ENCODE peak calls at places on chromosomes 12 and 14, in four cellular contexts. L is K562, V is HepG2, H is GM12878. E is an unnamed sample.

GRCh38 chr14:98101323-98101722 is 1170.7 kb downstream of the BCL11B start:
- DNase-seq in L (no peak), V (no peak), H (no peak), E (no peak)

GRCh38 chr12:98253207-98253606 is 262.2 kb upstream of the TMPO start:
- DNase-seq in H (no peak), L (no peak), V (no peak), E (no peak)

GRCh38 chr12:123005081-123005626 is 24.7 kb downstream of the ARL6IP4 start:
- DNase-seq in H (no peak), V (no peak), L (no peak), E (no peak)

GRCh38 chr14:33964599-33965317 is 13.9 kb upstream of the EGLN3 start:
- DNase-seq in V (no peak), H (no peak), L (peak; percentile 35), E (no peak)

GRCh38 chr12:124259168-124260066 is 35.5 kb upstream of the RFLNA start:
- DNase-seq in V (no peak), H (no peak), L (peak; percentile 63), E (no peak)

GRCh38 chr12:41919526-41920305 is 225.0 kb downstream of the GXYLT1 start:
- DNase-seq in V (no peak), H (no peak), L (no peak), E (no peak)

GRCh38 chr14:35155962-35156361 is 33.6 kb downstream of the PRORP start:
- DNase-seq in H (no peak), V (no peak), L (no peak), E (no peak)

GRCh38 chr14:30928462-30928861 is 54.1 kb downstream of the COCH start:
- DNase-seq in H (no peak), L (no peak), V (no peak), E (no peak)

GRCh38 chr12:107474639-107475539 is 210.7 kb upstream of the PWP1 start:
- DNase-seq in L (no peak), V (no peak), H (no peak), E (no peak)
- TF ChIP-seq TARDBP in L (no peak), V (no peak), H (no peak), E (no peak)

DNA sequence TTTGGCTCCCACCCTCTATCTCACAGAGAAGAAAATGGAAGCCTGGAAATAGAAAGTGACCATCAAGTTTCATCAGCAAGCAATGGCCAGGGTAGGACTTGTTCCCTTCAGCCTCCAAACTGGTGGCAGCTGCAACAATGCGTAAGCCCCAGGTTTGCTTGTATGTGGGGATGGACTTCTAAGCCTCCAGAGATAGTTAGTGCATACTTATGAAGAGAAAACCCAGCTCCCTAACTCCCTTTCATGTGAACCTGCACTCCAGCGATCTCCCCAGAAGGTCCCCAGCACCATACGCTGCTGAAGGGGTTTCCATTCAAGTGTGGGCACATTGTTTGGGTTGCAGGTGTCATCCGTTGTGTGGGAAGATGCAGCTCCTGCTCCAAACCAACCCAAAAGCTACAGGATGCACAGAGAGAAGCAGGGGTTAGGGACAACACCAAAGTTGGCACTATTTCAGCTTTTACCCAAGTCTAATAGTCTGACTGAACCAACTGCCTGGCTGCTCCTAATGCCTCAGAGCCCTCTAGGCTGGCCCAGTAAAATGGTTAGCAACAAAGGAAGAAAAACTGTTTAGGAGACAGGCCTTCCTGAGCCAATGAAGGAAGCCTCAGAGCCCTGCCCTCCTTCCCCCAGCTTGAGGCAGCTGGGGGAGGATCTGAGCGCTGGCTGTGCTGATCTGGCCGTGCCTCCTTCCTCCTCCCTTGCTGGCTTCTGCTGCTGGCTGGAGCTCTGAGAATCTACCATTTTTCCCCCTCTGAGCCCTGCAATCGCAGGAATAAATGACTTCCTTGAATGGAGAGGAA is 12.3 kb downstream of the ZFP36L1 start:
- DNase-seq in V (no peak), L (peak; percentile 45), H (no peak), E (no peak)
- TF ChIP-seq BHLHE40 in V (no peak), L (no peak), H (no peak), E (no peak)

GRCh38 chr12:105943525-105943924 is 195.2 kb downstream of the NUAK1 start:
- DNase-seq in V (no peak), L (peak; percentile 42), H (no peak), E (no peak)

GRCh38 chr12:105939181-105939721 is 199.5 kb downstream of the NUAK1 start:
- DNase-seq in L (no peak), V (no peak), H (no peak), E (no peak)

GRCh38 chr12:105945935-105946334 is 192.8 kb downstream of the NUAK1 start:
- DNase-seq in H (no peak), V (no peak), L (no peak), E (no peak)

GRCh38 chr12:105944628-105945027 is 194.1 kb downstream of the NUAK1 start:
- DNase-seq in L (no peak), V (no peak), H (no peak), E (no peak)

GRCh38 chr12:105942316-105942715 is 196.4 kb downstream of the NUAK1 start:
- DNase-seq in V (no peak), L (no peak), H (no peak), E (no peak)
- TF ChIP-seq TARDBP in V (no peak), L (no peak), H (no peak), E (no peak)

DNA sequence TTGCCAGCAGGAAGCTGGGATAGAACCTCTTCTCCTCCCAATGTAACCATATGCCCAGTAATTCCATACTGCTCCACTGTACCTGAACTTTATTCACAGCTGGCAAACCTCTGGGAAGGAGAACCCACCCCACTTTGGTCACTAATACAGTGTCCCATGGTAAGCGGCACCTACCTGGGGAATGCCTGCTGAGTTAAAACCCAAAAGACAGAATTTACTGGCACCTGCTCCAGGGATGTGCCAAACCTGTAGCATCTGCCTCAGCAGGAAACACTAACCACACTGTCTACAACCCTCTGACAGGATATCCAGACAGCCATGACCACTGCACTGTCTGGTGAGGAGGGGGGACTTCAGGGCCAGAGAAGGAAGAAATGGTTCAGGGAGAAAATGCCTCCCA is 26.6 kb downstream of the DDX24 start:
- DNase-seq in L (no peak), V (no peak), H (no peak), E (no peak)
- TF ChIP-seq BHLHE40 in L (no peak), V (no peak), H (no peak), E (no peak)

GRCh38 chr14:71165650-71166049 is 258.4 kb downstream of the PCNX1 start:
- DNase-seq in V (no peak), L (no peak), H (no peak), E (no peak)

GRCh38 chr14:71166434-71166833 is 259.2 kb downstream of the PCNX1 start:
- DNase-seq in H (no peak), L (no peak), V (peak; percentile 57), E (peak; percentile 55)

GRCh38 chr14:71163050-71163841 is 256.0 kb downstream of the PCNX1 start:
- DNase-seq in V (no peak), H (no peak), L (no peak), E (no peak)

GRCh38 chr14:71163842-71164500 is 256.7 kb downstream of the PCNX1 start:
- DNase-seq in L (no peak), H (no peak), V (no peak), E (no peak)

DNA sequence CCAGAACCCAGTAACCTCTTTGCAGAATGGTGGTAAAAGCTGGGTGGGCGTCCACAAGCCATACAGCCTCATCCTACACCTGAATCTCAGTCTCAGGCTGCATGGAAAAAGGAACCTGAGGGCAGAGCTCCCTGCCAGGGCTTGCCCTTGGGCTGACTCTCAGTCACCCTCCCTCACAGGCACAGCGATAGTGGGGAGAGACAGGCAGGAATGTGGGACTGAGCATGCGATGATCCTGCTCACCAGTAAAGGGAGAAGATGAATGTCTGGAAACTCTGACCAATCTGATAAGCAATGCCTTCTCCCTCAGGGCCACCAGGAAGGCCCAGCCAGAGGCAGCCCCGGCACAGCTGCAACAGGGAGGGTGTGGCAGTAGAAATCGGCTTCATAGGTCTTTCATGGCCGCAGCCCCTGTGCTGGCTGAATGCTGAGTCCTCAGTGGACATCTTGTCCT is 257.9 kb downstream of the PCNX1 start:
- DNase-seq in V (no peak), L (no peak), H (no peak), E (no peak)
- TF ChIP-seq TARDBP in V (no peak), L (no peak), H (no peak), E (no peak)

E was measured in HEK293T.